ENCODE peak calls at places on chromosomes 12 and 14, in eight cellular contexts. R is GM23338, W is GM10248, L is AG10803, N is mucosa of descending colon, C is upper lobe of right lung, E is body of pancreas, F is prostate gland. I is an unnamed sample.

GRCh38 chr14:73153272-73153671 is 17.0 kb downstream of the PSEN1 start:
- DNase-seq in R (no peak), W (no peak), L (peak), N (no peak), C (no peak), E (no peak), F (no peak), I (no peak)

GRCh38 chr12:39161686-39162085 is 256.3 kb upstream of the CPNE8 start:
- DNase-seq in R (no peak), W (no peak), L (no peak), N (no peak), C (no peak), E (no peak), F (no peak), I (no peak)

GRCh38 chr12:89424394-89424793 is 72.1 kb upstream of the DUSP6 start:
- DNase-seq in R (no peak), W (no peak), L (no peak), N (no peak), C (no peak), E (no peak), F (no peak), I (no peak)

GRCh38 chr12:111558107-111558376 is 41.1 kb downstream of the ATXN2 start:
- DNase-seq in R (no peak), W (no peak), L (no peak), N (no peak), C (no peak), E (no peak), F (no peak), I (no peak)

GRCh38 chr14:89807905-89808304 is 146.6 kb downstream of the EFCAB11 start:
- DNase-seq in R (peak), W (no peak), L (no peak), N (no peak), C (no peak), E (no peak), F (no peak), I (no peak)

GRCh38 chr12:110224379-110225304 is 56.4 kb upstream of the ATP2A2 start:
- DNase-seq in R (peak), W (no peak), L (peak), N (no peak), C (no peak), E (no peak), F (peak), I (no peak)

GRCh38 chr12:102374190-102374589 is 106.2 kb downstream of the IGF1 start:
- DNase-seq in R (no peak), W (no peak), L (no peak), N (no peak), C (no peak), E (no peak), F (no peak), I (no peak)

GRCh38 chr14:60215127-60215444 is 33.9 kb upstream of the PPM1A start:
- DNase-seq in R (no peak), W (no peak), L (no peak), N (no peak), C (no peak), E (no peak), F (no peak), I (no peak)

GRCh38 chr14:69332782-69333395 is 65.2 kb downstream of the ERH start:
- DNase-seq in R (no peak), W (no peak), L (no peak), N (no peak), C (no peak), E (no peak), F (no peak), I (no peak)

GRCh38 chr14:76920572-76921175 is 94.5 kb downstream of the LRRC74A start:
- DNase-seq in R (peak), W (no peak), L (peak), N (no peak), C (no peak), E (no peak), F (no peak), I (no peak)

GRCh38 chr14:75341639-75342038 is 63.0 kb downstream of the FOS start:
- DNase-seq in R (no peak), W (no peak), L (no peak), N (no peak), C (no peak), E (no peak), F (no peak), I (no peak)

GRCh38 chr12:47867496-47867941 is 37.3 kb downstream of the VDR start:
- DNase-seq in R (no peak), W (no peak), L (peak), N (no peak), C (no peak), E (no peak), F (no peak), I (no peak)

GRCh38 chr12:103241184-103241583 is 254.6 kb downstream of the C12orf42 start:
- DNase-seq in R (no peak), W (no peak), L (no peak), N (no peak), C (no peak), E (no peak), F (no peak), I (no peak)

GRCh38 chr14:73236157-73236556 is 1.1 kb upstream of the PAPLN start:
- DNase-seq in R (peak), W (no peak), L (no peak), N (no peak), C (no peak), E (no peak), F (no peak), I (no peak)

GRCh38 chr12:83796527-83796926 is 1109.8 kb downstream of the TMTC2 start:
- DNase-seq in R (peak), W (no peak), L (peak), N (no peak), C (no peak), E (no peak), F (no peak), I (no peak)

GRCh38 chr12:82089369-82090121 is 268.6 kb downstream of the CCDC59 start:
- DNase-seq in R (no peak), W (no peak), L (no peak), N (no peak), C (no peak), E (no peak), F (no peak), I (no peak)

GRCh38 chr12:125098676-125099406 is 33.6 kb downstream of the AACS start:
- DNase-seq in R (no peak), W (no peak), L (no peak), N (no peak), C (no peak), E (no peak), F (no peak), I (no peak)

GRCh38 chr12:84874125-84874824 is 38.3 kb downstream of the SLC6A15 start:
- DNase-seq in R (peak), W (peak), L (peak), N (no peak), C (no peak), E (no peak), F (no peak), I (no peak)

GRCh38 chr14:91509083-91509877 is 830 bp downstream of the PPP4R3A start:
- DNase-seq in R (peak), W (peak), L (peak), N (peak), C (peak), E (peak), F (peak), I (peak)

GRCh38 chr14:65446159-65446558 is 33.6 kb downstream of the FUT8 start:
- DNase-seq in R (no peak), W (no peak), L (peak), N (no peak), C (no peak), E (no peak), F (no peak), I (no peak)

GRCh38 chr12:32254260-32254659 is 145.1 kb upstream of the FGD4 start:
- DNase-seq in R (no peak), W (no peak), L (no peak), N (no peak), C (no peak), E (no peak), F (no peak), I (no peak)

GRCh38 chr12:44503329-44503728 is 372.8 kb downstream of the NELL2 start:
- DNase-seq in R (no peak), W (no peak), L (no peak), N (no peak), C (no peak), E (no peak), F (no peak), I (no peak)

GRCh38 chr12:53966070-53966384 is 6.9 kb upstream of the HOXC11 start:
- DNase-seq in R (peak), W (no peak), L (no peak), N (no peak), C (no peak), E (no peak), F (no peak), I (no peak)

GRCh38 chr12:89389755-89390661 is 37.7 kb upstream of the DUSP6 start:
- DNase-seq in R (no peak), W (no peak), L (no peak), N (no peak), C (no peak), E (no peak), F (no peak), I (no peak)

GRCh38 chr12:130714591-130715149 is 1.4 kb downstream of the RIMBP2 start:
- DNase-seq in R (no peak), W (no peak), L (no peak), N (no peak), C (no peak), E (no peak), F (no peak), I (no peak)

GRCh38 chr14:52312872-52313492 is 1.1 kb upstream of the PTGER2 start:
- DNase-seq in R (no peak), W (no peak), L (peak), N (no peak), C (no peak), E (no peak), F (no peak), I (no peak)

GRCh38 chr14:105107781-105108515 is 42.7 kb upstream of the GPR132 start:
- DNase-seq in R (no peak), W (no peak), L (no peak), N (no peak), C (no peak), E (no peak), F (no peak), I (no peak)

GRCh38 chr14:55116246-55117030 is 12.6 kb upstream of the LGALS3 start:
- DNase-seq in R (no peak), W (no peak), L (no peak), N (no peak), C (no peak), E (peak), F (no peak), I (no peak)

GRCh38 chr14:47269788-47270492 is 405.5 kb downstream of the MDGA2 start:
- DNase-seq in R (no peak), W (no peak), L (no peak), N (no peak), C (no peak), E (no peak), F (no peak), I (no peak)

GRCh38 chr12:39329015-39329414 is 113.9 kb downstream of the KIF21A start:
- DNase-seq in R (no peak), W (no peak), L (no peak), N (no peak), C (no peak), E (no peak), F (no peak), I (no peak)

GRCh38 chr12:41288188-41288811 is 100.2 kb downstream of the PDZRN4 start:
- DNase-seq in R (no peak), W (no peak), L (no peak), N (no peak), C (no peak), E (no peak), F (no peak), I (no peak)

GRCh38 chr12:112121780-112122565 is 3.4 kb upstream of the TRAFD1 start:
- DNase-seq in R (peak), W (no peak), L (peak), N (peak), C (peak), E (peak), F (peak), I (no peak)

GRCh38 chr14:92122351-92122677 is 545 bp downstream of the CPSF2 start:
- DNase-seq in R (peak), W (peak), L (peak), N (no peak), C (no peak), E (no peak), F (no peak), I (no peak)

DNA sequence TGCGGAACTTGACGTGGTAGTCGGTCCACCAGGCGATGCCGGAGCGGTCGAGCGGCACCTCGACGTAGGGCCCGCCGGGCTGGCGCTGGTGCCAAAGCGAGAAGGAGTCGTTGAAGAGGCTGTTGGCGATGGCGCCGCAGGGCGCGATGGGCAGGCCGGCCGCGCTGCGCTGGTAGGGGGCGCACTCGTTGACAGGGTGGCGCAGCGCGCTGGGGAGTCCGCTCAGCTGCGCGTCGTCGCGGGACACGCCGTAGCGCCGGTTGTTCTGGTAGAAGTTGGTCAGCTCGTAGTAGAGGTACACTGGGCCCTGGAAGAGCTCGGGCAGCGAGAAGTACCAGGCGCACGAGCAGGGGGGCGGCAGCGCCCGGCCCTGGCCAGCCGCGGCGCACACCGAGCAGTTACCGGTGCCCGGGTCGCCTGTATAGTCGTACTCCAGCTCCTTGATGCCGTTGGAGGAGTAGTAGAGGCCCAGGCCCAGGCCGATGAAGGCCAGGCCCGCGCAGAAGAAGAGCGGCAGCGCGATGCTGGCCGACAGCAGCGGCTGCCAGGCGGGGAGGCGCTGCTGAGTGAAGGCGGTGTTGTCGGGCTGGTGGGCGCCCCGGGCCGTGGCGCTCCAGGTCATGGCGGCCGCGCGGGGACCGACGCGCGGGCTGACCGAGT is 482 bp downstream of the TMEM30B start:
- DNase-seq in R (peak), W (peak), L (peak), N (peak), C (peak), E (peak), F (peak), I (peak)
- TF ChIP-seq CTCF in R (peak), W (peak), L (no peak), N (peak), C (peak), E (peak), F (peak), I (peak)

GRCh38 chr12:14283489-14284144 is 81.9 kb upstream of the ATF7IP start:
- DNase-seq in R (peak), W (peak), L (no peak), N (no peak), C (no peak), E (no peak), F (no peak), I (no peak)

GRCh38 chr12:14281539-14281938 is 83.9 kb upstream of the ATF7IP start:
- DNase-seq in R (no peak), W (no peak), L (no peak), N (no peak), C (no peak), E (no peak), F (no peak), I (no peak)

GRCh38 chr12:14279845-14280244 is 85.6 kb upstream of the ATF7IP start:
- DNase-seq in R (no peak), W (no peak), L (no peak), N (no peak), C (no peak), E (no peak), F (no peak), I (no peak)

GRCh38 chr12:14280921-14281320 is 84.6 kb upstream of the ATF7IP start:
- DNase-seq in R (no peak), W (no peak), L (no peak), N (no peak), C (no peak), E (no peak), F (no peak), I (no peak)

DNA sequence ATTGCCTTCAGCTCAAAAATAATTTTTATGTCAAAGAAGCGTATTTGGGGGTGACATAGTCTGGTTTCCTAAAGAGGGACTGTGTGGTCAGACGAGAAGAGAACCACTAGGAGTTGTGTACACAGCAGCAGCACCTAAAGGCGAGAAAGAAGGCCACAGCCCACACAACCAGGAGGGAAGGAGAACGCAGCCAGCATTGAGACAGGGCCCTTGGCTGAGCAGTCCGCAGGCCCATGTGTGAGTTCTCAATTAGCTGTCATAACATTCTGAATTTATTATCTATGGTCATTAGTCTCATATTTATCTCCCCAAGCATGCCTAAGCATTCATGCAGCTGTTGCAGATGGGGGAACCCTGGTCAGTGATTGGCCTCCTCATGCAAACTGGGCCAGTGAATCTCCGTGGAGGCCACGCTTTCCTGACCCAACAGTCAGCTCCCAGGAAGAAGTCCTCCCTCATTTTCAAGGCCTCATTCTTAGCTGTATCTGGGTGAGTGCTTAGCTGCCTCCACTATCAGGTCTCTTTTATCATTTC is 81.2 kb upstream of the ATF7IP start:
- DNase-seq in R (peak), W (peak), L (peak), N (no peak), C (no peak), E (no peak), F (no peak), I (no peak)
- TF ChIP-seq CTCF in R (no peak), W (peak), L (no peak), N (no peak), C (no peak), E (no peak), F (no peak), I (no peak)

DNA sequence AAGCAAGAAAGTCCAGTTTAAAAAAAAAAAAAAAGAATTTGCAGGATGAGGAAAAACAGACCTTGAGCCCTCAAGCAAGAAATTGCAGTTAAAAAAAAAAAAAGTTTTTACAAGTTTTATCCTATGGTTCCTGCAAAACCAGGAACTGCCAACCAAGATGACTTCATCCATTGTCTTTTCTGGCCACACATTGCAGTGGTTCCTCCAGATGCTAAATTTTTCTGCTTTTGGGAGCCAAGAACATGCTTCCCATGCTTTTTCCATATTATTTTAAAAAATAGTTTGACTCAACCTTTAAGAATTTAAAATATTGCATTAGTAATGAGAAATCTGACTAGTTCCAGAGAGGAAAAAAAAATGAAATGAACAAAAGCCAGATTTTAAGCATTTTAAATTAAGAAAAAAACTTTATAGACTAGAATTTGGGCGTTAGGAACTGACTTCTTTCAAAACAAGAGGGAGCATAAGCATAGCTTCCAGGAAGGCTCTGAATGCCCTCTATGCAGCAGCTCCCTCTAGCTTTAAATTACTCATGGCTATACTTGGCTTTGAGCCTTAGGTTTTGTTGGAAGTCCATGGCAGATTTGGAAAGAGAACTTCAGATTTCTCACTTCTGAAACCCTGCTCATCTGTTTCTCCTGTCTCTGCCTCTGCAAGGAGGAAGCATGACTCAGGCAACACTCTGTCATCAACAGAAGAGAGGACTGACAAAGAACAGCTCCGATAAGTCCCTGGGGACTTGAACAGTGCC is 124.5 kb downstream of the GPR65 start:
- DNase-seq in R (peak), W (no peak), L (peak), N (no peak), C (no peak), E (no peak), F (no peak), I (no peak)
- TF ChIP-seq CTCF in R (peak), W (peak), L (peak), N (no peak), C (peak), E (no peak), F (no peak), I (no peak)

DNA sequence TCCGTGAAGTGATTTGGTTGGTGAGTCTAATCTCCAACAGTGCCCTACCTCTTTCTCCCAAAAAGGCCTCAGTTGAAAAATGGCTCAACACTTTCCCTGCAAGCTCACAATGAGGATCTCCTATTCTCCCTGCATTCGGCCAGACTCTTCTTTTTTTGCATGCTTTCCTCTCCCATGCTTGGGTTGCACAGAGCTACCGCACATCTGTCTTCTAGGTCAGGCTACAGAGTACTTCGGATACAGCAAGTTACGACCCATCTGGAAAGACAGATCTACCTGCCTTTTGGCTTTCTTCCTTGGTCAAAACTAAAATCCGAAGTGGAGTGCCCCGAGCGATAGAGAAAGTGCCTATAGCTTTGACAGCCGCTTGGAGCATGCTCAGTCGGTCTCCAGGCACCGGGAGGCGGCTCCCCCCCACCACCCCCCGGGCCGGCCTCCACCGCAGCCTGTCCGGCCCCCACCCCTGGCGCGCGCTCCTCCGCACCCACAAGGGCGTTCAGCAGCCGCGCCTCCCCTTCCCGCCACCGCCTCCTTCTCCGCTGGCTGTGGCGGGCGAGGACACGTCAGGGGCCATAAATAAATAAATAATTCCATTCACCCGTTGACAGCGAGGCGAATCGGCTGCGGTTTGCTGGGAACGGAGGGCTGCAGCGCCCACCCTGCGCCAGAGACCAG is at the start of gene SLC16A7:
- DNase-seq in R (peak), W (peak), L (peak), N (peak), C (peak), E (peak), F (peak), I (peak)
- TF ChIP-seq CTCF in R (peak), W (no peak), L (no peak), N (no peak), C (no peak), E (no peak), F (no peak), I (no peak)

GRCh38 chr14:98548071-98548686 is 723.8 kb downstream of the BCL11B start:
- DNase-seq in R (no peak), W (no peak), L (no peak), N (no peak), C (no peak), E (no peak), F (no peak), I (no peak)
- TF ChIP-seq CTCF in R (no peak), W (no peak), L (no peak), N (no peak), C (no peak), E (no peak), F (no peak), I (no peak)

GRCh38 chr12:4807813-4808212 is 87.6 kb downstream of the GALNT8 start:
- DNase-seq in R (no peak), W (no peak), L (no peak), N (no peak), C (no peak), E (no peak), F (no peak), I (no peak)

GRCh38 chr12:4807116-4807783 is 87.0 kb downstream of the GALNT8 start:
- DNase-seq in R (no peak), W (no peak), L (no peak), N (no peak), C (no peak), E (no peak), F (no peak), I (no peak)

GRCh38 chr12:4810219-4810671 is 90.0 kb downstream of the GALNT8 start:
- DNase-seq in R (no peak), W (no peak), L (no peak), N (no peak), C (no peak), E (no peak), F (no peak), I (no peak)

GRCh38 chr12:4809013-4809448 is 88.8 kb downstream of the GALNT8 start:
- DNase-seq in R (peak), W (peak), L (no peak), N (no peak), C (no peak), E (no peak), F (no peak), I (peak)

GRCh38 chr12:4809449-4810218 is 89.4 kb downstream of the GALNT8 start:
- DNase-seq in R (peak), W (no peak), L (no peak), N (no peak), C (no peak), E (no peak), F (no peak), I (no peak)
- TF ChIP-seq CTCF in R (no peak), W (no peak), L (no peak), N (no peak), C (no peak), E (no peak), F (no peak), I (no peak)

I was measured in mesothelial cell of epicardium.